ENCODE peak calls at places on chromosomes 2 and 18, in seven cellular contexts. S is K562, O is SK-N-SH, Q is HepG2, U is HCT116, R is GM12878, Z is H1. W is an unnamed sample.

GRCh38 chr2:163210430-163210918 is 371.9 kb upstream of the KCNH7 start:
- DNase-seq in R (no peak), S (no peak), Z (no peak), Q (no peak), O (no peak), U (no peak), W (no peak)

GRCh38 chr2:227472265-227473018 is 486 bp downstream of the AGFG1 start:
- DNase-seq in Q (no peak), S (peak), U (no peak), R (no peak), O (peak), Z (peak), W (peak)

GRCh38 chr2:219706823-219707281 is 79.4 kb downstream of the SLC4A3 start:
- DNase-seq in U (peak), S (no peak), O (no peak), Q (no peak), R (no peak), Z (peak), W (no peak)

GRCh38 chr2:821546-821945 is 129.1 kb upstream of the SNTG2 start:
- DNase-seq in S (no peak), O (no peak), U (no peak), Z (no peak), R (no peak), Q (no peak), W (no peak)

GRCh38 chr2:36235426-36235825 is 120.2 kb upstream of the CRIM1 start:
- DNase-seq in Z (no peak), Q (no peak), S (no peak), O (no peak), R (no peak), U (no peak), W (no peak)

GRCh38 chr2:241859436-241860183 is 916 bp upstream of the PDCD1 start:
- DNase-seq in Q (no peak), O (peak), Z (no peak), R (no peak), S (peak), U (no peak), W (no peak)

GRCh38 chr18:51149605-51150429 is 47.7 kb downstream of the MEX3C start:
- DNase-seq in Q (no peak), R (no peak), U (no peak), Z (no peak), S (no peak), O (no peak), W (no peak)

GRCh38 chr18:42211201-42211600 is 256.2 kb downstream of the PIK3C3 start:
- DNase-seq in O (no peak), S (no peak), Q (no peak), U (no peak), R (no peak), Z (no peak), W (no peak)

GRCh38 chr2:233481368-233482142 is 85.0 kb downstream of the USP40 start:
- DNase-seq in Q (no peak), R (no peak), U (no peak), Z (no peak), O (no peak), S (no peak), W (no peak)

GRCh38 chr2:75587954-75588587 is 27.3 kb upstream of the EVA1A start:
- DNase-seq in O (no peak), R (no peak), Q (no peak), S (no peak), Z (no peak), U (no peak), W (no peak)

GRCh38 chr2:44802409-44803099 is 138.9 kb upstream of the SIX3 start:
- DNase-seq in Q (no peak), U (no peak), O (no peak), S (no peak), R (no peak), Z (peak), W (no peak)

GRCh38 chr18:67417864-67418523 is 98.5 kb downstream of the DSEL start:
- DNase-seq in U (no peak), Q (peak), R (peak), O (no peak), Z (no peak), S (no peak), W (peak)

GRCh38 chr2:9086465-9086864 is 83.0 kb upstream of the MBOAT2 start:
- DNase-seq in S (no peak), Q (no peak), U (no peak), O (no peak), R (no peak), Z (no peak), W (no peak)

GRCh38 chr2:229445013-229445412 is 173.9 kb upstream of the PID1 start:
- DNase-seq in U (peak), Z (no peak), Q (peak), S (no peak), O (no peak), R (no peak), W (no peak)

GRCh38 chr2:54787760-54788366 is 64.4 kb downstream of the EML6 start:
- DNase-seq in Z (no peak), O (no peak), R (no peak), S (no peak), U (no peak), Q (no peak), W (no peak)

GRCh38 chr2:100066856-100067255 is 75.5 kb downstream of the AFF3 start:
- DNase-seq in S (no peak), Q (no peak), Z (no peak), O (no peak), R (no peak), U (no peak), W (no peak)

GRCh38 chr2:172103471-172104292 is 982 bp upstream of the DLX2 start:
- DNase-seq in U (peak), Z (peak), S (peak), O (peak), Q (peak), R (peak), W (peak)

GRCh38 chr2:176193048-176193447 is 4.6 kb downstream of the HOXD1 start:
- DNase-seq in U (no peak), Z (no peak), S (no peak), R (no peak), O (no peak), Q (no peak), W (no peak)

GRCh38 chr2:31504305-31504704 is 76.4 kb downstream of the SRD5A2 start:
- DNase-seq in Z (no peak), U (no peak), S (no peak), O (no peak), Q (no peak), R (no peak), W (no peak)

GRCh38 chr18:78612318-78612717 is 367.3 kb upstream of the SALL3 start:
- DNase-seq in R (no peak), U (no peak), Q (no peak), S (no peak), O (no peak), Z (no peak), W (no peak)

GRCh38 chr18:44795241-44795640 is 114.6 kb downstream of the SETBP1 start:
- DNase-seq in U (no peak), R (no peak), Q (no peak), S (no peak), Z (no peak), O (no peak), W (no peak)

GRCh38 chr18:74388227-74388626 is 68.9 kb downstream of the DIPK1C start:
- DNase-seq in R (no peak), S (no peak), Q (no peak), Z (no peak), U (no peak), O (no peak), W (no peak)

GRCh38 chr2:227374158-227374557 is 4.9 kb downstream of the TM4SF20 start:
- DNase-seq in S (no peak), O (no peak), U (no peak), Z (no peak), Q (no peak), R (no peak), W (no peak)

GRCh38 chr18:38174594-38174993 is 609.0 kb upstream of the CELF4 start:
- DNase-seq in Z (no peak), O (no peak), U (no peak), S (no peak), Q (no peak), R (no peak), W (no peak)

GRCh38 chr2:106572541-106573148 is 85.5 kb downstream of the CD8B2 start:
- DNase-seq in O (no peak), S (peak), Z (peak), R (no peak), U (peak), Q (peak), W (no peak)

GRCh38 chr2:234273887-234274584 is 222.8 kb downstream of the ARL4C start:
- DNase-seq in S (no peak), U (no peak), Z (no peak), O (no peak), Q (no peak), R (no peak), W (no peak)

GRCh38 chr2:46213906-46214305 is 83.3 kb upstream of the EPAS1 start:
- DNase-seq in U (no peak), S (no peak), Q (no peak), Z (no peak), O (no peak), R (no peak), W (no peak)

DNA sequence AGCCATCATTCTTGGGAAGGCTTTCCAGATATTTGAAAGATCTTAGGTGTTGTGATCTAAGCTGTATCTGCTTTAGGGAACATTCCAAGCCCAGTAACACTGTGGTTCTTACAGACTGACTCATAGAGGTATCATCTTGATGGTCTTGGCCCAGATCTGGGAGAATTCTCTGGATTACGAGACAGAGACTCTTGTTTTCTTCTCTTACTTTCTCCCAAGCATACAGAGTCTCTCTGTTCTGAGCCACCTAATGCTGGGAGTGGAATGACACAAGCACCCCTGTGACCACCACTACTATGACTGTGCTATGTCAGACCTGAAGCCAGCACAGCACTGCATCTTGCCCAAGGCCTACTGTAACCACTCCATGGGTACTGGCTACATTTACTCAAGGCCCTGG is 81.0 kb upstream of the EPAS1 start:
- DNase-seq in S (no peak), O (no peak), Q (no peak), Z (no peak), U (no peak), R (no peak), W (no peak)
- TF ChIP-seq JUND in S (no peak), O (no peak), Q (no peak), Z (no peak), U (no peak), R (no peak), W (no peak)

DNA sequence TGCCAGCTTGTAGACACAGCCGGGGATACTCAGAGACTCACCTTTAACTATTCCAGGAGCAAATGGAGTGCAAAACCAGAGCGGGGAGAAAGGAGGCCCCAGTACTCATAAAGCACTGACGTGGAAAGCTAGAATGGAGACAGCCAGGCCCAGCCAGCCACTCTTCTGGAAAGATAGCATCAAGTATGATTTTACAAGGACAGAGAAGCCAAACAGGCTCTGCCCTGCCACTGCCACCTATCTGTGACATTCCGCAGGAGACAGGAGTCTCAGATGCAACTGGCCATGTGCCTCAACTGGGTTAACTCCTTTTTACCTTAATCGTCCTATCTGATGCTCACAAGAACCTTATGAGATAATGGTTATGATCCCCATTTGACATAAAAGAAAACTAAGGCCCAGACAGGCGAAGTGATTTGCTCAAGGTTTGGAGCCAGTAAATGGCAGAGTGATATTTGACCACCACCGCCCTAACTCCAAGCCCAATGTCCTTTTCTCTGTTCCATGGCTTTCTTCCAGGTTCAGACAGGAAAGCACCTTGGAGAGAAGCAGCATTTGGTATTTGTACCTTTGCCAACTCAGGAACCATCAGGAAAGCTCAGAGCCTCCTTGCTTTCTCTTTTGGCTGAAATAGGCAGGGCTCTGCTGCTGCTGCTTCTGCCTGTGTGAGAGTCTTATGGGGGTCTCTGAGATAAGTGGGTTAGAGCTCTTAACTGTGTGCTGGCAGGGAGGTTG is 15.6 kb downstream of the KIF3C start:
- DNase-seq in O (peak), S (no peak), Q (no peak), R (no peak), U (no peak), Z (no peak), W (no peak)
- TF ChIP-seq JUND in O (no peak), S (no peak), Q (no peak), R (no peak), U (no peak), Z (no peak), W (no peak)

GRCh38 chr2:217286833-217287232 is 427.0 kb upstream of the TNP1 start:
- DNase-seq in R (no peak), Q (no peak), Z (no peak), O (no peak), U (no peak), S (no peak), W (no peak)
- TF ChIP-seq JUND in R (no peak), Q (no peak), Z (no peak), O (no peak), U (no peak), S (no peak), W (no peak)

GRCh38 chr18:61337527-61337926 is 4.3 kb downstream of the CDH20 start:
- DNase-seq in Z (no peak), Q (no peak), R (no peak), S (no peak), U (no peak), O (no peak), W (no peak)

GRCh38 chr18:61334491-61334850 is 1.2 kb downstream of the CDH20 start:
- DNase-seq in S (no peak), Z (peak), Q (no peak), R (no peak), O (no peak), U (no peak), W (no peak)

GRCh38 chr18:61334951-61335736 is 1.9 kb downstream of the CDH20 start:
- DNase-seq in R (no peak), Q (no peak), O (no peak), S (no peak), U (no peak), Z (no peak), W (no peak)

GRCh38 chr18:61336766-61337165 is 3.5 kb downstream of the CDH20 start:
- DNase-seq in S (no peak), R (no peak), Z (no peak), O (no peak), Q (no peak), U (no peak), W (no peak)

DNA sequence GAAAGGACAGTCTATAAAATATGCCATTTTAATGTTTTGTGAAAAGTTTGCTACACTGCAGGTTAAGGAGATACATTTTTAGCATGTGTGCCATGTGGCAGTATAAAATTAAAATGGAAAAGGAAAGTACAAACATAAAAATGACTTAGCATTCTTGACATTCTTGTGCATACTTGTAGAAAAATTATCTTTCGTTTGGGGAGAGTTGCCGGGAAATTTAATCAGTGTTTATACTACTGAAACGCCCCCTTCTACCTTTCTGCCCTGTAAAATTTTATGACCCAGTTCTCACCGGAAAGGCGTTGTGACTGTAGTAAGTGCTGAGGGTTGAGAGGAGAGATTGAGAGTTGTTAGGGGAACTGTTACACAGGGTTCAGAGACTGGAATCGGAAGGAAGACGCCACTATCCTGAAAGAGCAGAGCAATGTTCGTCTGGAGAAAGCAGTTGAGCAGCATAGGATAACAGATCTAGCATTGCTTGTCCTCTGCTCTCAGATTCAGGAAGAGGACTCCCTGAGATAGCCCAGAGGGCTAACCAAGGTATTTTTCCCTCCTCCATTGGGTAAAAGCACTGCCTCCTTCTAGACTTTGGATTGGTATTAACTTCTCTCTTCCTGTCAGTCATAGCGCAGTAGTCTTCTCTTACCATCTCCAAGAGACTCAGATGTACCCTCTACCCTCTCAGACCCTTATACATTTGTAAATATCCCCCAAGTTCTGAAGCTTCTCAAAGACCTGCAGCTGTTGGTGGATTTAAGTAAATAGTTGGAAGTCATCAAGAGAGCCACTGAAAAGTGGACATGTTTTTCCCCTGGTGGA is 2.7 kb downstream of the CDH20 start:
- DNase-seq in S (no peak), U (no peak), Z (no peak), O (no peak), R (no peak), Q (no peak), W (no peak)
- TF ChIP-seq JUND in S (no peak), U (no peak), Z (no peak), O (no peak), R (no peak), Q (no peak), W (no peak)

GRCh38 chr2:239177908-239178307 is 222.9 kb downstream of the HDAC4 start:
- DNase-seq in R (no peak), S (no peak), O (no peak), Z (no peak), U (no peak), Q (no peak), W (no peak)

GRCh38 chr2:239177325-239177724 is 223.5 kb downstream of the HDAC4 start:
- DNase-seq in Z (no peak), S (no peak), O (no peak), R (no peak), Q (no peak), U (no peak), W (no peak)

GRCh38 chr2:239178484-239178883 is 222.3 kb downstream of the HDAC4 start:
- DNase-seq in O (no peak), S (no peak), Q (no peak), U (no peak), R (no peak), Z (no peak), W (no peak)

GRCh38 chr2:239179851-239180371 is 220.9 kb downstream of the HDAC4 start:
- DNase-seq in S (no peak), Q (no peak), Z (no peak), R (no peak), U (no peak), O (no peak), W (no peak)

DNA sequence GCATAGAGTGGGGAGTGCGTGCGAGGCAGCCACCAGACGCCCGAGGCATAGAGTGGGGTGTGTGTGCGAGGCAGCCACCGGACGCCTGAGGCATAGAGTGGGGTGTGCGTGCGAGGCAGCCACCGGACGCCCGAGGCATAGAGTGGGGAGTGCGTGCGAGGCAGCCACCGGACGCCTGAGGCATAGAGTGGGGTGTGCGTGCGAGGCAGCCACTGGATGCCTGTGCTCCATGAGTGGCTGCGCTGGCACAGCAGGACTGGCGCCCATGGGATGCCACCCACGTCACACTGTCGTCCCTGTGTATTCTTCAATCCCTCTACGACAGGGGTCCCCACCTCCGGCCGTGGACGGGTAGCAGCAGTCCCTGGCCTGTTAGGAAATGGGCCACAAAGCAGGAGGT is 221.9 kb downstream of the HDAC4 start:
- DNase-seq in U (no peak), O (no peak), R (no peak), Z (no peak), S (no peak), Q (no peak), W (no peak)
- TF ChIP-seq JUND in U (no peak), O (no peak), R (no peak), Z (no peak), S (no peak), Q (no peak), W (no peak)